ENCODE peak calls at places on chromosomes 5 and 9, in five cellular contexts. E, H, F, P and V are unnamed samples.
A peak's percentile ranks its signal among the peaks of the same experiment; 100 is the strongest.

GRCh38 chr5:40681351-40682311 is 1.9 kb downstream of the PTGER4 start:
- DNase-seq in H (no peak), P (no peak), F (no peak), E (peak; percentile 79), V (no peak)

GRCh38 chr9:28926311-28926710 is 1353.0 kb upstream of the C9orf72 start:
- DNase-seq in P (no peak), E (no peak), H (no peak), F (no peak), V (no peak)

GRCh38 chr5:96049398-96050272 is 88.0 kb upstream of the ELL2 start:
- DNase-seq in P (peak; percentile 52), F (peak; percentile 71), H (no peak), E (no peak), V (no peak)

GRCh38 chr5:165029471-165029870 is 1524.1 kb downstream of the MAT2B start:
- DNase-seq in F (no peak), H (no peak), E (no peak), P (peak; percentile 27), V (no peak)

GRCh38 chr9:131018621-131019020 is 9.6 kb downstream of the LAMC3 start:
- DNase-seq in H (no peak), F (no peak), E (no peak), P (no peak), V (no peak)

GRCh38 chr5:55868846-55869245 is 17.7 kb downstream of the IL31RA start:
- DNase-seq in F (peak; percentile 99), P (peak; percentile 72), H (no peak), E (no peak), V (no peak)

GRCh38 chr5:154309361-154309725 is 118.8 kb downstream of the GALNT10 start:
- DNase-seq in P (no peak), E (no peak), F (no peak), H (no peak), V (no peak)

GRCh38 chr9:87954230-87954629 is 20.1 kb downstream of the CDK20 start:
- DNase-seq in H (no peak), P (no peak), E (no peak), F (no peak), V (no peak)

GRCh38 chr5:158701406-158702177 is 398.1 kb downstream of the EBF1 start:
- DNase-seq in F (peak; percentile 59), H (no peak), P (peak; percentile 32), E (no peak), V (no peak)